ENCODE peak calls at places on chromosomes 3 and 15, in eight cellular contexts. L is GM23338, A is endothelial cell, X is PC-9, I is epithelial cell of esophagus, E is testis, P is astrocyte of the spinal cord, V is BJ. G is an unnamed sample.

GRCh38 chr15:63244399-63244798 is 33.0 kb upstream of the APH1B start:
- DNase-seq in L (no peak), A (no peak), X (no peak), I (peak; percentile 77), E (no peak), P (peak; percentile 43), V (no peak), G (no peak)

GRCh38 chr15:84790676-84791075 is 26.5 kb upstream of the ALPK3 start:
- DNase-seq in L (no peak), A (no peak), X (no peak), I (no peak), E (no peak), P (no peak), V (no peak), G (no peak)

GRCh38 chr15:92538115-92538514 is 117.5 kb downstream of the FAM174B start:
- DNase-seq in L (no peak), A (no peak), X (no peak), I (no peak), E (no peak), P (no peak), V (no peak), G (no peak)

GRCh38 chr3:127182848-127183714 is 9.8 kb upstream of the PRR23E start:
- DNase-seq in L (peak; percentile 18), A (no peak), X (peak; percentile 40), I (no peak), E (no peak), P (no peak), V (no peak), G (peak; percentile 49)

GRCh38 chr3:70359711-70360110 is 47.3 kb upstream of the MDFIC2 start:
- DNase-seq in L (no peak), A (no peak), X (no peak), I (no peak), E (no peak), P (no peak), V (no peak), G (no peak)

GRCh38 chr3:139780603-139781002 is 102.8 kb upstream of the NMNAT3 start:
- DNase-seq in L (no peak), A (no peak), X (no peak), I (no peak), E (no peak), P (no peak), V (no peak), G (no peak)

GRCh38 chr15:25864966-25865365 is 1.8 kb upstream of the ATP10A start:
- DNase-seq in L (no peak), A (no peak), X (no peak), I (peak; percentile 27), E (no peak), P (no peak), V (no peak), G (no peak)

GRCh38 chr15:92079647-92080255 is 226.2 kb downstream of the SLCO3A1 start:
- DNase-seq in L (no peak), A (no peak), X (no peak), I (no peak), E (no peak), P (no peak), V (no peak), G (no peak)

GRCh38 chr3:134650431-134651346 is at the start of gene KY:
- DNase-seq in L (peak; percentile 77), A (peak; percentile 52), X (no peak), I (peak; percentile 50), E (peak; percentile 67), P (peak; percentile 38), V (no peak), G (peak; percentile 33)

GRCh38 chr3:58173029-58173669 is 37.6 kb downstream of the DNASE1L3 start:
- DNase-seq in L (peak; percentile 43), A (no peak), X (no peak), I (no peak), E (no peak), P (no peak), V (no peak), G (no peak)

GRCh38 chr3:87313641-87314040 is 37.3 kb upstream of the POU1F1 start:
- DNase-seq in L (no peak), A (no peak), X (no peak), I (peak; percentile 87), E (no peak), P (no peak), V (no peak), G (no peak)

GRCh38 chr3:67979342-67979741 is 324.9 kb upstream of the SUCLG2 start:
- DNase-seq in L (no peak), A (no peak), X (no peak), I (no peak), E (no peak), P (no peak), V (no peak), G (no peak)

GRCh38 chr3:187629711-187630110 is 40.5 kb downstream of the SST start:
- DNase-seq in L (no peak), A (no peak), X (no peak), I (peak; percentile 63), E (no peak), P (no peak), V (peak; percentile 98), G (no peak)

GRCh38 chr3:71310595-71311319 is 272.8 kb downstream of the FOXP1 start:
- DNase-seq in L (peak; percentile 13), A (no peak), X (no peak), I (peak; percentile 16), E (peak; percentile 21), P (peak; percentile 59), V (no peak), G (no peak)

GRCh38 chr15:37880009-37880834 is 54.2 kb upstream of the TMCO5A start:
- DNase-seq in L (peak; percentile 78), A (peak; percentile 38), X (peak; percentile 22), I (peak; percentile 51), E (peak; percentile 21), P (peak; percentile 79), V (no peak), G (no peak)

GRCh38 chr15:58525926-58526538 is 94.2 kb downstream of the LIPC start:
- DNase-seq in L (no peak), A (no peak), X (no peak), I (no peak), E (no peak), P (no peak), V (no peak), G (no peak)

GRCh38 chr3:134372405-134373277 is 1.6 kb downstream of the AMOTL2 start:
- DNase-seq in L (no peak), A (no peak), X (no peak), I (no peak), E (no peak), P (no peak), V (no peak), G (no peak)

GRCh38 chr3:14360123-14360881 is 42.1 kb upstream of the SLC6A6 start:
- DNase-seq in L (no peak), A (no peak), X (no peak), I (no peak), E (no peak), P (peak; percentile 43), V (peak; percentile 28), G (no peak)
- TF ChIP-seq CTCF in L (no peak), A (no peak), X (no peak), I (no peak), E (no peak), P (no peak), V (no peak), G (no peak)

DNA sequence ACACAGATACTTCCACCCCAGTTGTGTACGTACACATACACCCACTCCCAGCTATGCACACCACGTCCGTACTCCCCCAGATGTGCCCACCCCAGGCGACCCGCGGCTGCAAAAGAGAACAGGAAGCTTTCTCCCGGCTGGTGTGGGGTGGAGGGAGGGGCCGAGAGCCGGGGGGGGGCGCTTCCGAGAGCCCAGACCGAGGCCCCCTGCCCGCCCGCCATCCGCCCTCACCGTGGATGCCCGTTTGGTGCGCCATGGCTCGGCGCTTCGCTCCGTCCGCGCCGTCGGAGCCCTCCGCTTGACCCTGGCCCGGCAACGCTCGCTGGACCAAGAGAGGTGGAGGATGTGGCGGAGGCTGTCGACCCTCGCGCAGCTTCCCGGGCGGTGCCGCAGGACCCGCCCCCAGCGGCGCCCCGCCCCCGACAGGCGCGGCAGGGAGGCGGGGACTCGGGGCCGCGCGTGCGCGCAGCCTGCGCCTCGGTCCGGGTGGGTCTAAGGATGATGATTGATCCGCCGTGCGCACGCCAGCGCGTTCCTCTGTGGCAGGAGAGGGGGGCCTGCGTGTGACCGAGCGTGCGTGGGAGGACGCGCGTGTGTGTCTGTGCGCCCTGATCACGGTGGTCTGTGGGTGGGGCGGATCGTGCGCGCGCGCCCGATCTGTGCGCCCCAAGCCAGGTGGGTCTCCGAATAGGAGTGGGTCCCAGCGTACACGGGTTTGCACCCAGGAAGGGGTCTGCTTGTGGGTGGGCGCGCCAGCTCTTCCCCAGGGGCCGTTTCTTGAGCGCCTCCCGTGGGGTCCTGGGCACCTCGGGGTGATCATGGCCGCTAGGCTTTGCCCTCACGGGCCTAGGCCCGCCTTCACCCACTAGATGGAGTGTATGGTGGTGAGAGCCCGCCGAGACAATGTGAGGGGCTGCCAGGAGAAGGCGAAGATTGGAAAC is at the start of gene TWF2:
- DNase-seq in L (peak; percentile 89), A (peak; percentile 87), X (peak; percentile 84), I (peak; percentile 75), E (peak; percentile 85), P (peak; percentile 76), V (no peak), G (peak; percentile 76)
- TF ChIP-seq CTCF in L (peak; percentile 39), A (no peak), X (no peak), I (peak; percentile 42), E (peak; percentile 36), P (peak; percentile 54), V (peak; percentile 49), G (peak; percentile 47)

GRCh38 chr15:100661161-100661560 is 58.8 kb downstream of the ASB7 start:
- DNase-seq in L (no peak), A (no peak), X (no peak), I (no peak), E (no peak), P (no peak), V (no peak), G (no peak)

GRCh38 chr15:100665570-100665969 is 63.2 kb downstream of the ASB7 start:
- DNase-seq in L (no peak), A (no peak), X (no peak), I (peak; percentile 47), E (peak; percentile 49), P (no peak), V (no peak), G (no peak)

GRCh38 chr15:100663550-100664335 is 61.4 kb downstream of the ASB7 start:
- DNase-seq in L (no peak), A (no peak), X (no peak), I (no peak), E (no peak), P (no peak), V (no peak), G (no peak)

GRCh38 chr15:100658895-100659294 is 56.5 kb downstream of the ASB7 start:
- DNase-seq in L (no peak), A (no peak), X (no peak), I (no peak), E (no peak), P (no peak), V (no peak), G (no peak)

GRCh38 chr15:100663066-100663465 is 60.7 kb downstream of the ASB7 start:
- DNase-seq in L (peak; percentile 78), A (peak; percentile 36), X (no peak), I (peak; percentile 26), E (no peak), P (no peak), V (no peak), G (no peak)
- TF ChIP-seq CTCF in L (peak; percentile 56), A (no peak), X (no peak), I (no peak), E (peak; percentile 18), P (peak; percentile 44), V (peak; percentile 47), G (peak; percentile 22)

DNA sequence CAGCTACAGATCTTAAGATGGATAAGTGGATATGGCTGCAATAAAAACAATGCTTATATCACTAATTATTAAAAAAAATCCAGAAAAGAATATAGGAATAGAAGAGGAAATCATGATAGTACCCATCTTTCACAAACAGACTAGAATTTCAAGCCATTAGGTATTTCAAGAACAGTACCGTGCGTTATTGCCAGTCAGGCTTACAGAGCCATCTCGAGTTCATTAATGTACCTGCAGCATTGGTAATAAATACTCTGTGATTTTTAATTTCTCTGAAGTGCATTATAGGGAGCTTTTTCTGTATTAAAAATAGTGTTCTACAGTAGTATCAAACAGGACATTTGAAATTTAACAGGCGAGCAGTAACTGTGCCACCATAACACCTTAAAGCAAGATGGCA is 35.7 kb downstream of the ST3GAL6 start:
- DNase-seq in L (no peak), A (no peak), X (no peak), I (no peak), E (no peak), P (no peak), V (no peak), G (no peak)
- TF ChIP-seq CTCF in L (no peak), A (no peak), X (no peak), I (no peak), E (no peak), P (no peak), V (no peak), G (no peak)